ENCODE peak calls at places on chromosomes 5 and 9, in four cellular contexts. P is astrocyte of the spinal cord, L is HFFc6, Y is RWPE1. M is an unnamed sample.

GRCh38 chr9:123246534-123246933 is 21.9 kb downstream of the STRBP start:
- DNase-seq in P (peak; percentile 33), L (no peak), Y (no peak), M (no peak)

GRCh38 chr5:54470677-54471076 is 15.2 kb downstream of the HSPB3 start:
- DNase-seq in P (peak; percentile 23), L (peak; percentile 67), Y (no peak), M (no peak)

GRCh38 chr5:107322936-107323335 is 347.8 kb downstream of the EFNA5 start:
- DNase-seq in P (no peak), L (no peak), Y (no peak), M (no peak)

GRCh38 chr5:318931-319601 is 2.4 kb upstream of the AHRR start:
- DNase-seq in P (no peak), L (no peak), Y (no peak), M (peak; percentile 78)

GRCh38 chr9:98915599-98915998 is 28.1 kb upstream of the COL15A1 start:
- DNase-seq in P (no peak), L (no peak), Y (no peak), M (peak; percentile 38)

GRCh38 chr9:122051401-122052346 is 41.4 kb downstream of the TTLL11 start:
- DNase-seq in P (peak; percentile 43), L (peak; percentile 31), Y (no peak), M (no peak)

GRCh38 chr5:94433393-94434149 is 184.8 kb downstream of the KIAA0825 start:
- DNase-seq in P (peak; percentile 71), L (peak; percentile 12), Y (peak; percentile 28), M (no peak)

GRCh38 chr5:143177263-143177994 is 226.1 kb downstream of the NR3C1 start:
- DNase-seq in P (peak; percentile 96), L (peak; percentile 69), Y (peak; percentile 96), M (no peak)

GRCh38 chr5:173242675-173243085 is 7.7 kb upstream of the NKX2-5 start:
- DNase-seq in P (no peak), L (no peak), Y (no peak), M (peak; percentile 76)

GRCh38 chr5:98110270-98110669 is 663.2 kb upstream of the RGMB start:
- DNase-seq in P (peak; percentile 66), L (peak; percentile 87), Y (peak; percentile 83), M (no peak)

GRCh38 chr5:17679597-17680187 is 45.4 kb downstream of the TAF11L14 start:
- DNase-seq in P (no peak), L (no peak), Y (peak; percentile 13), M (no peak)

GRCh38 chr5:132592521-132592920 is 35.7 kb downstream of the RAD50 start:
- DNase-seq in P (peak; percentile 32), L (no peak), Y (no peak), M (no peak)

GRCh38 chr9:69919461-69920061 is 98.9 kb downstream of the CFAP95 start:
- DNase-seq in P (peak; percentile 73), L (peak; percentile 68), Y (peak; percentile 67), M (no peak)

GRCh38 chr9:132802121-132802795 is 75.8 kb downstream of the AK8 start:
- DNase-seq in P (no peak), L (no peak), Y (no peak), M (peak; percentile 80)

GRCh38 chr5:54135042-54135441 is 175.3 kb downstream of the ARL15 start:
- DNase-seq in P (peak; percentile 47), L (no peak), Y (peak; percentile 27), M (no peak)

GRCh38 chr9:18405240-18405639 is 68.7 kb upstream of the ADAMTSL1 start:
- DNase-seq in P (no peak), L (peak; percentile 23), Y (peak; percentile 3), M (no peak)

GRCh38 chr5:107063511-107063910 is 607.2 kb downstream of the EFNA5 start:
- DNase-seq in P (peak; percentile 5), L (no peak), Y (peak; percentile 50), M (no peak)

GRCh38 chr9:3444016-3444415 is 81.8 kb downstream of the RFX3 start:
- DNase-seq in P (no peak), L (no peak), Y (no peak), M (no peak)

GRCh38 chr9:128159073-128159783 is 837 bp upstream of the BBLN start:
- DNase-seq in P (no peak), L (no peak), Y (no peak), M (no peak)

GRCh38 chr9:128214571-128215490 is 11.7 kb downstream of the DNM1 start:
- DNase-seq in P (no peak), L (no peak), Y (no peak), M (no peak)

GRCh38 chr5:176810687-176811501 is 535 bp downstream of the UNC5A start:
- DNase-seq in P (peak; percentile 15), L (no peak), Y (no peak), M (no peak)

GRCh38 chr5:141121563-141121962 is at the start of gene PCDHB4:
- DNase-seq in P (no peak), L (no peak), Y (no peak), M (no peak)

GRCh38 chr9:8567963-8568579 is 768.5 kb upstream of the DMAC1 start:
- DNase-seq in P (no peak), L (no peak), Y (no peak), M (no peak)

GRCh38 chr9:8572209-8572608 is 772.6 kb upstream of the DMAC1 start:
- DNase-seq in P (no peak), L (no peak), Y (no peak), M (no peak)

GRCh38 chr9:8569832-8570231 is 770.3 kb upstream of the DMAC1 start:
- DNase-seq in P (no peak), L (no peak), Y (no peak), M (no peak)

GRCh38 chr9:8571648-8572047 is 772.1 kb upstream of the DMAC1 start:
- DNase-seq in P (no peak), L (no peak), Y (no peak), M (no peak)

DNA sequence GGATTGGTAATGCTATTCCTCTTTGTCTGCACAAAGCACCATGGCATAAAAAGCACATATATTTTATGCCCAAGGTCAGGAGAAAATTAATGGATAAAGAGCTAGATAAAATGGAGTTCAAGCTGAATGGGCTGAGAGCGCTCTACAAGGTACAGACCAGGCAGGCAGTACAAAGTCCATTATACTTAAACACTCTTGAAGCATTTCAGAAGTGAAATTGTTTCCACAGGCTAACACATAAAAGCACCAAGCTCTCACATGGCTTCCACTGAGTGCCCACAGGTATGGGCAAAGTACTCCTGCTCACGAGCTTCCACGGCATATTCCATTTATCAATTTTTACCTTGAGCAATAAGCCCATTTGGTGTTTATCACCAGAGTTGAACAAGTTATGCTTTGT is 771.2 kb upstream of the DMAC1 start:
- DNase-seq in P (no peak), L (no peak), Y (no peak), M (no peak)
- TF ChIP-seq CTCF in P (no peak), L (no peak), Y (no peak), M (no peak)

GRCh38 chr9:74282526-74283253 is 214.4 kb upstream of the RORB start:
- DNase-seq in P (no peak), L (no peak), Y (no peak), M (no peak)

GRCh38 chr9:74284596-74284995 is 212.5 kb upstream of the RORB start:
- DNase-seq in P (no peak), L (no peak), Y (no peak), M (no peak)

GRCh38 chr9:74285075-74285474 is 212.1 kb upstream of the RORB start:
- DNase-seq in P (peak; percentile 19), L (no peak), Y (no peak), M (no peak)

GRCh38 chr9:74277532-74277931 is 219.6 kb upstream of the RORB start:
- DNase-seq in P (no peak), L (no peak), Y (no peak), M (no peak)

GRCh38 chr9:74281674-74282073 is 215.5 kb upstream of the RORB start:
- DNase-seq in P (no peak), L (no peak), Y (no peak), M (no peak)
- TF ChIP-seq CTCF in P (no peak), L (no peak), Y (no peak), M (no peak)

GRCh38 chr9:23254404-23255184 is 571.4 kb downstream of the ELAVL2 start:
- DNase-seq in P (no peak), L (no peak), Y (no peak), M (no peak)
- TF ChIP-seq CTCF in P (no peak), L (no peak), Y (no peak), M (no peak)

DNA sequence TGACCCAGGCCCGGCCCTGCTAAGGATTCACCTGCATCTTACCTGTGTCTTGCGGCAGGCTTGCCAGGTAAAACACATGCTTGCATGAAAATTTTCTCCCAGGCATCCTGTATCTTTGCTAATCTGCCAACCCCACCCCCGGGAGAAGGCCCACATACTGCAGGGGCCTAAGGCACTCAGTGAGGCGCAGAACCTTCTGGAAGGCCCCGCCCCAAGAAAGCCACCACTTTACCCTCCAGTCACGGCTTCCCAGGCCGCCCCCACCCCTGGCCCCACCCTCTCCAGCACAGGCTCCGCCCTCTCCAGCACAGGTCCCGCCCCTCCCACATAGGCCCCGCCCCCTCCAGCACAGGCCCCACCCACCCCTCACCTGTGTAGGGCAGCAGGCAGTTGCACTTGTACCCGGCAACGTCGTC is 29.8 kb upstream of the SEC16A start:
- DNase-seq in P (no peak), L (no peak), Y (peak; percentile 92), M (no peak)
- TF ChIP-seq CTCF in P (no peak), L (no peak), Y (no peak), M (no peak)

GRCh38 chr9:102244916-102245315 is 506.5 kb upstream of the GRIN3A start:
- DNase-seq in P (no peak), L (no peak), Y (no peak), M (no peak)
- TF ChIP-seq CTCF in P (no peak), L (no peak), Y (no peak), M (no peak)

DNA sequence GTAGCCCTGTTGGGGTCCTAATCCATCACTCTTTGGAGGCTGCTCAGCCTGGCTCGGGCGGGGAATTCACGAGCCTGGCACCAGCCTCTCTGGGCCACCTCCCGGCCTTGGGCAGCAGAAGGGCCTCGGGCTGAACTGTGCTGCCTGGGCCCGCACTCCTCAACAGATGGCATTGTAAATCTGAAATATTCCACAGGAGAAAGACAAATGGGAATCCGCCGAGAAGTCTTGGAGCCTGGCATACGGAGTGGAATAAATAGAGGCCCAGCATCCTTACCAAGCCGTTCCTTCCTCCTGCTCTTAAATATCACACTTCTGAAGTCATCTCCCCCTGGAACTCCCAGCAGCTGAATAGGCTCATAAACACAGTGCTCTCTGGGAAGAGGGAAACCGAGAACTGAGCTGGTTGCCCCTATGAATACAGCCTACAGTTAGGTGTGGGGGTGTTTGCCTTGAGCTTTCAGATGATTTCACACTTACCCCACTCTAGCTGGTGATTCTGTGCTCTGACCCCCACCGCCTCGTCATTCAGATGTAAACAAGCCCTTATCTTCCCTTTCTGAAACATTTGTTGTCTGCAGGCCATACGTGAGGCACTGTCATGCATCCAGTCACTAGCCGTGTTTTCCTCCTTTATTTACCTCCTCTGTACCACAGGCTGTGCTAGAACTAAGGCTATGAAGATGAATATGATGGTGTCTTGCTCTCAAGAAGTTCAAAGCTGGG is 455.0 kb upstream of the CLINT1 start:
- DNase-seq in P (no peak), L (no peak), Y (no peak), M (no peak)
- TF ChIP-seq CTCF in P (no peak), L (no peak), Y (no peak), M (no peak)

GRCh38 chr5:1973391-1974013 is 90.8 kb upstream of the IRX4 start:
- DNase-seq in P (no peak), L (no peak), Y (peak; percentile 97), M (peak; percentile 69)

GRCh38 chr5:1974501-1975405 is 92.0 kb upstream of the IRX4 start:
- DNase-seq in P (no peak), L (no peak), Y (no peak), M (peak; percentile 57)

GRCh38 chr5:1975406-1975715 is 92.6 kb upstream of the IRX4 start:
- DNase-seq in P (no peak), L (no peak), Y (peak; percentile 38), M (peak; percentile 38)

GRCh38 chr5:1974081-1974480 is 91.4 kb upstream of the IRX4 start:
- DNase-seq in P (no peak), L (no peak), Y (peak; percentile 77), M (no peak)

GRCh38 chr5:1975898-1976765 is 93.4 kb upstream of the IRX4 start:
- DNase-seq in P (no peak), L (no peak), Y (no peak), M (peak; percentile 49)
- TF ChIP-seq CTCF in P (no peak), L (no peak), Y (no peak), M (no peak)

M was measured in osteocyte.